ENCODE peak calls at places on chromosomes 16 and 17, in six cellular contexts. One of them, this sample, is unnamed.

GRCh38 chr16:87436225-87437172 is 44.4 kb downstream of the MAP1LC3B start:
- DNase-seq in fibroblast of the aortic adventitia: peak; percentile 57
- DNase-seq in T-helper 2 cell: peak; percentile 59
- DNase-seq in NCI-H2227 treated with DMSO at 0.1 percent for 48 hours: no peak
- DNase-seq in NCI-H1436: no peak
- DNase-seq in NCI-H1694 treated with DMSO at 0.1 percent for 48 hours: no peak
- DNase-seq in this sample: peak; percentile 85

GRCh38 chr16:81814751-81815428 is 35.8 kb downstream of the PLCG2 start:
- DNase-seq in T-helper 2 cell: no peak
- DNase-seq in NCI-H2227 treated with DMSO at 0.1 percent for 48 hours: no peak
- DNase-seq in NCI-H1436: no peak
- DNase-seq in fibroblast of the aortic adventitia: no peak
- DNase-seq in NCI-H1694 treated with DMSO at 0.1 percent for 48 hours: no peak
- DNase-seq in this sample: no peak

GRCh38 chr17:41987642-41988041 is 21.0 kb downstream of the CNP start:
- DNase-seq in T-helper 2 cell: no peak
- DNase-seq in fibroblast of the aortic adventitia: no peak
- DNase-seq in NCI-H1694 treated with DMSO at 0.1 percent for 48 hours: no peak
- DNase-seq in NCI-H2227 treated with DMSO at 0.1 percent for 48 hours: no peak
- DNase-seq in NCI-H1436: peak; percentile 56
- DNase-seq in this sample: peak; percentile 36

GRCh38 chr16:5916711-5917191 is 819.2 kb upstream of the EEF2KMT start:
- DNase-seq in NCI-H1436: no peak
- DNase-seq in T-helper 2 cell: peak; percentile 14
- DNase-seq in NCI-H1694 treated with DMSO at 0.1 percent for 48 hours: no peak
- DNase-seq in NCI-H2227 treated with DMSO at 0.1 percent for 48 hours: peak; percentile 13
- DNase-seq in fibroblast of the aortic adventitia: no peak
- DNase-seq in this sample: no peak

GRCh38 chr16:11582157-11582814 is 4.4 kb downstream of the LITAF start:
- DNase-seq in NCI-H1694 treated with DMSO at 0.1 percent for 48 hours: no peak
- DNase-seq in NCI-H2227 treated with DMSO at 0.1 percent for 48 hours: no peak
- DNase-seq in NCI-H1436: no peak
- DNase-seq in fibroblast of the aortic adventitia: no peak
- DNase-seq in T-helper 2 cell: peak; percentile 64
- DNase-seq in this sample: no peak

GRCh38 chr17:79043931-79044320 is 20.0 kb downstream of the C1QTNF1 start:
- DNase-seq in T-helper 2 cell: no peak
- DNase-seq in fibroblast of the aortic adventitia: no peak
- DNase-seq in NCI-H2227 treated with DMSO at 0.1 percent for 48 hours: no peak
- DNase-seq in NCI-H1436: no peak
- DNase-seq in NCI-H1694 treated with DMSO at 0.1 percent for 48 hours: no peak
- DNase-seq in this sample: no peak

GRCh38 chr16:27363797-27364196 is 38.2 kb upstream of the IL21R start:
- DNase-seq in NCI-H2227 treated with DMSO at 0.1 percent for 48 hours: no peak
- DNase-seq in NCI-H1694 treated with DMSO at 0.1 percent for 48 hours: no peak
- DNase-seq in NCI-H1436: no peak
- DNase-seq in T-helper 2 cell: no peak
- DNase-seq in fibroblast of the aortic adventitia: no peak
- DNase-seq in this sample: no peak

GRCh38 chr16:81693467-81694303 is 85.4 kb upstream of the PLCG2 start:
- DNase-seq in T-helper 2 cell: no peak
- DNase-seq in NCI-H2227 treated with DMSO at 0.1 percent for 48 hours: no peak
- DNase-seq in fibroblast of the aortic adventitia: peak; percentile 25
- DNase-seq in NCI-H1436: no peak
- DNase-seq in NCI-H1694 treated with DMSO at 0.1 percent for 48 hours: no peak
- DNase-seq in this sample: peak; percentile 84

GRCh38 chr17:28416703-28417311 is 10.8 kb upstream of the SLC46A1 start:
- DNase-seq in NCI-H1436: peak; percentile 79
- DNase-seq in NCI-H1694 treated with DMSO at 0.1 percent for 48 hours: peak; percentile 86
- DNase-seq in NCI-H2227 treated with DMSO at 0.1 percent for 48 hours: no peak
- DNase-seq in fibroblast of the aortic adventitia: peak; percentile 65
- DNase-seq in T-helper 2 cell: peak; percentile 67
- DNase-seq in this sample: peak; percentile 64

GRCh38 chr17:40307001-40307690 is 1.8 kb upstream of the RARA start:
- DNase-seq in NCI-H2227 treated with DMSO at 0.1 percent for 48 hours: peak; percentile 66
- DNase-seq in T-helper 2 cell: peak; percentile 28
- DNase-seq in NCI-H1694 treated with DMSO at 0.1 percent for 48 hours: peak; percentile 54
- DNase-seq in fibroblast of the aortic adventitia: peak; percentile 67
- DNase-seq in NCI-H1436: peak; percentile 58
- DNase-seq in this sample: peak; percentile 67

GRCh38 chr17:75927286-75927922 is 13.4 kb downstream of the FBF1 start:
- DNase-seq in T-helper 2 cell: peak; percentile 17
- DNase-seq in NCI-H1436: peak; percentile 28
- DNase-seq in fibroblast of the aortic adventitia: peak; percentile 7
- DNase-seq in NCI-H1694 treated with DMSO at 0.1 percent for 48 hours: peak; percentile 12
- DNase-seq in NCI-H2227 treated with DMSO at 0.1 percent for 48 hours: no peak
- DNase-seq in this sample: peak; percentile 23

GRCh38 chr16:53068423-53068833 is 13.6 kb downstream of the CHD9 start:
- DNase-seq in NCI-H1436: no peak
- DNase-seq in fibroblast of the aortic adventitia: no peak
- DNase-seq in NCI-H1694 treated with DMSO at 0.1 percent for 48 hours: no peak
- DNase-seq in T-helper 2 cell: peak; percentile 30
- DNase-seq in NCI-H2227 treated with DMSO at 0.1 percent for 48 hours: no peak
- DNase-seq in this sample: no peak

GRCh38 chr17:16371742-16372141 is 9.1 kb upstream of the UBB start:
- DNase-seq in NCI-H2227 treated with DMSO at 0.1 percent for 48 hours: no peak
- DNase-seq in NCI-H1436: peak; percentile 15
- DNase-seq in NCI-H1694 treated with DMSO at 0.1 percent for 48 hours: no peak
- DNase-seq in T-helper 2 cell: no peak
- DNase-seq in fibroblast of the aortic adventitia: peak; percentile 73
- DNase-seq in this sample: peak; percentile 84

GRCh38 chr17:45230787-45231480 is 9.2 kb downstream of the FMNL1 start:
- DNase-seq in NCI-H1694 treated with DMSO at 0.1 percent for 48 hours: peak; percentile 16
- DNase-seq in NCI-H2227 treated with DMSO at 0.1 percent for 48 hours: no peak
- DNase-seq in NCI-H1436: peak; percentile 22
- DNase-seq in T-helper 2 cell: no peak
- DNase-seq in fibroblast of the aortic adventitia: peak; percentile 64
- DNase-seq in this sample: no peak

GRCh38 chr17:56319531-56319930 is 166.3 kb downstream of the ANKFN1 start:
- DNase-seq in T-helper 2 cell: peak; percentile 49
- DNase-seq in NCI-H1436: peak; percentile 1
- DNase-seq in fibroblast of the aortic adventitia: peak; percentile 79
- DNase-seq in NCI-H1694 treated with DMSO at 0.1 percent for 48 hours: peak; percentile 80
- DNase-seq in NCI-H2227 treated with DMSO at 0.1 percent for 48 hours: peak; percentile 14
- DNase-seq in this sample: peak; percentile 57

This sample was measured in amniotic epithelial cell.